ENCODE peak calls at places on chromosomes 4 and X, in seven cellular contexts. K, U, X, O, F, L and V are unnamed samples.
A peak's percentile ranks its signal among the peaks of the same experiment; 100 is the strongest.

GRCh38 chrX:139739138-139739537 is 31.2 kb upstream of the MCF2 start:
- DNase-seq in K (no peak), U (no peak), X (no peak), O (no peak), F (peak; percentile 19), L (no peak), V (no peak)

GRCh38 chr4:85772470-85772869 is 297.5 kb downstream of the ARHGAP24 start:
- DNase-seq in K (no peak), U (no peak), X (no peak), O (no peak), F (no peak), L (no peak), V (no peak)

GRCh38 chr4:7410470-7410869 is 24.3 kb downstream of the PSAPL1 start:
- DNase-seq in K (no peak), U (peak; percentile 3), X (no peak), O (no peak), F (no peak), L (no peak), V (no peak)

GRCh38 chrX:17839269-17839668 is 21.8 kb downstream of the RAI2 start:
- DNase-seq in K (no peak), U (no peak), X (no peak), O (no peak), F (no peak), L (no peak), V (no peak)

GRCh38 chr4:95155759-95156451 is 392.9 kb downstream of the UNC5C start:
- DNase-seq in K (peak; percentile 43), U (peak; percentile 41), X (peak; percentile 22), O (no peak), F (no peak), L (peak; percentile 13), V (no peak)

GRCh38 chr4:2910409-2910808 is 52.8 kb downstream of the NOP14 start:
- DNase-seq in K (peak; percentile 25), U (no peak), X (no peak), O (no peak), F (no peak), L (no peak), V (no peak)

GRCh38 chr4:70471897-70472296 is at the start of gene MUC7:
- DNase-seq in K (no peak), U (no peak), X (no peak), O (no peak), F (no peak), L (no peak), V (no peak)

GRCh38 chr4:2691952-2692435 is 64.1 kb downstream of the TNIP2 start:
- DNase-seq in K (no peak), U (no peak), X (no peak), O (no peak), F (peak; percentile 28), L (no peak), V (no peak)

GRCh38 chr4:74671074-74671698 is 123.1 kb downstream of the BTC start:
- DNase-seq in K (peak; percentile 74), U (peak; percentile 7), X (peak; percentile 70), O (peak; percentile 31), F (no peak), L (peak; percentile 69), V (peak; percentile 44)

GRCh38 chrX:69179380-69179911 is 14.2 kb upstream of the PJA1 start:
- DNase-seq in K (no peak), U (peak; percentile 72), X (no peak), O (no peak), F (no peak), L (no peak), V (peak; percentile 55)

GRCh38 chrX:114181195-114181594 is 402.7 kb upstream of the HTR2C start:
- DNase-seq in K (no peak), U (peak; percentile 27), X (no peak), O (no peak), F (no peak), L (no peak), V (no peak)

GRCh38 chr4:8051644-8052043 is 107.0 kb downstream of the ABLIM2 start:
- DNase-seq in K (no peak), U (no peak), X (no peak), O (no peak), F (no peak), L (no peak), V (no peak)

GRCh38 chr4:157818946-157819692 is 353.7 kb downstream of the GASK1B start:
- DNase-seq in K (no peak), U (no peak), X (no peak), O (no peak), F (no peak), L (no peak), V (no peak)

GRCh38 chrX:103556941-103557340 is 28.4 kb upstream of the TCEAL4 start:
- DNase-seq in K (no peak), U (no peak), X (no peak), O (no peak), F (no peak), L (peak; percentile 1), V (no peak)

GRCh38 chrX:20523626-20524312 is 257.1 kb upstream of the RPS6KA3 start:
- DNase-seq in K (no peak), U (no peak), X (no peak), O (no peak), F (no peak), L (no peak), V (no peak)

GRCh38 chrX:124086411-124086810 is 124.9 kb downstream of the STAG2 start:
- DNase-seq in K (no peak), U (no peak), X (no peak), O (no peak), F (no peak), L (no peak), V (no peak)

GRCh38 chr4:139528377-139529005 is 27.5 kb downstream of the SETD7 start:
- DNase-seq in K (no peak), U (no peak), X (no peak), O (no peak), F (peak; percentile 11), L (no peak), V (no peak)
- TF ChIP-seq YY1 in K (no peak), U (no peak), X (no peak), O (no peak), F (peak; percentile 50), L (no peak), V (no peak)

GRCh38 chrX:118325453-118325852 is 20.5 kb upstream of the WDR44 start:
- DNase-seq in K (peak; percentile 29), U (no peak), X (no peak), O (no peak), F (no peak), L (no peak), V (no peak)
- TF ChIP-seq YY1 in K (no peak), U (no peak), X (no peak), O (no peak), F (no peak), L (no peak), V (no peak)

GRCh38 chr4:148445071-148445902 is 3.1 kb upstream of the NR3C2 start:
- DNase-seq in K (peak; percentile 15), U (peak; percentile 72), X (no peak), O (no peak), F (no peak), L (no peak), V (no peak)

GRCh38 chr4:148441986-148442829 is at the start of gene NR3C2:
- DNase-seq in K (peak; percentile 95), U (peak; percentile 99), X (peak; percentile 95), O (peak; percentile 97), F (peak; percentile 78), L (peak; percentile 94), V (peak; percentile 93)

GRCh38 chr4:148444296-148445070 is 2.3 kb upstream of the NR3C2 start:
- DNase-seq in K (no peak), U (peak; percentile 74), X (no peak), O (no peak), F (no peak), L (no peak), V (no peak)

GRCh38 chr4:148442830-148443549 is 776 bp upstream of the NR3C2 start:
- DNase-seq in K (no peak), U (peak; percentile 45), X (no peak), O (no peak), F (no peak), L (no peak), V (no peak)

GRCh38 chr4:148443550-148444295 is 1.5 kb upstream of the NR3C2 start:
- DNase-seq in K (no peak), U (peak; percentile 38), X (no peak), O (no peak), F (no peak), L (no peak), V (no peak)
- TF ChIP-seq YY1 in K (no peak), U (no peak), X (no peak), O (no peak), F (no peak), L (no peak), V (no peak)

DNA sequence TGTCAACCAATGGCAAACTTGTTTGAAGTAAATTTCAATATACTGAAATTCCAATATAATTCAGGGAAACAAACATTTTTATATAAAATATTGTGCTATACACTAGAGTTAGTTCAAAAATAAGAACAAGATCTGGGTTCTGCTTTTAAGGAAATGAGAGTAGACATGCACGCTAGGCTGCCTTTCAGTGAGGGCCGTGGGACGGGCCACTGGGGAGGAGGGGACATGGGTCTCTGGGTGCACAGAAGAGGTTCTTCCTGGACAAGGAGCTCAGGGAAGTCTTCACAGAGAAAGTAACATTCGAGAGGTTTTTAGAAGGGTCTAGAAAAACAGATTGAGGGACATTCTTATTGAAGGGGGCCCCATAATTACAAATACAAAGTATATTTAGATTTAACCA is 64.4 kb downstream of the SHROOM3 start:
- DNase-seq in K (no peak), U (no peak), X (no peak), O (no peak), F (no peak), L (no peak), V (no peak)
- TF ChIP-seq YY1 in K (no peak), U (no peak), X (no peak), O (no peak), F (no peak), L (no peak), V (no peak)